ENCODE peak calls at places on chromosomes 5 and 9, in seven cellular contexts. One of them, this sample, is unnamed.

GRCh38 chr5:176491056-176491646 is 43.0 kb downstream of the FAF2 start:
- DNase-seq in A549: peak
- DNase-seq in transverse colon: no peak
- DNase-seq in CD4-positive, alpha-beta T cell: no peak
- DNase-seq in adrenal gland: no peak
- DNase-seq in nephron progenitor cell: no peak
- DNase-seq in cardiac muscle cell: no peak
- DNase-seq in this sample: no peak

GRCh38 chr5:180521101-180521500 is 26.9 kb downstream of the CNOT6 start:
- DNase-seq in A549: no peak
- DNase-seq in transverse colon: no peak
- DNase-seq in CD4-positive, alpha-beta T cell: no peak
- DNase-seq in adrenal gland: no peak
- DNase-seq in nephron progenitor cell: no peak
- DNase-seq in cardiac muscle cell: no peak
- DNase-seq in this sample: no peak

GRCh38 chr5:126369995-126370731 is 53.0 kb upstream of the GRAMD2B start:
- DNase-seq in A549: peak
- DNase-seq in transverse colon: no peak
- DNase-seq in CD4-positive, alpha-beta T cell: no peak
- DNase-seq in adrenal gland: peak
- DNase-seq in nephron progenitor cell: no peak
- DNase-seq in cardiac muscle cell: peak
- DNase-seq in this sample: no peak

GRCh38 chr5:61311836-61312808 is 19.9 kb upstream of the ZSWIM6 start:
- DNase-seq in A549: peak
- DNase-seq in transverse colon: no peak
- DNase-seq in CD4-positive, alpha-beta T cell: no peak
- DNase-seq in adrenal gland: no peak
- DNase-seq in nephron progenitor cell: no peak
- DNase-seq in cardiac muscle cell: no peak
- DNase-seq in this sample: no peak

GRCh38 chr5:2199697-2200096 is 317.0 kb upstream of the IRX4 start:
- DNase-seq in A549: no peak
- DNase-seq in transverse colon: no peak
- DNase-seq in CD4-positive, alpha-beta T cell: no peak
- DNase-seq in adrenal gland: no peak
- DNase-seq in nephron progenitor cell: no peak
- DNase-seq in cardiac muscle cell: no peak
- DNase-seq in this sample: no peak

GRCh38 chr5:176780071-176780850 is 30.1 kb upstream of the UNC5A start:
- DNase-seq in A549: no peak
- DNase-seq in transverse colon: no peak
- DNase-seq in CD4-positive, alpha-beta T cell: no peak
- DNase-seq in adrenal gland: no peak
- DNase-seq in nephron progenitor cell: no peak
- DNase-seq in cardiac muscle cell: no peak
- DNase-seq in this sample: no peak

GRCh38 chr5:36462295-36463021 is 143.9 kb upstream of the SLC1A3 start:
- DNase-seq in A549: no peak
- DNase-seq in transverse colon: no peak
- DNase-seq in CD4-positive, alpha-beta T cell: no peak
- DNase-seq in adrenal gland: no peak
- DNase-seq in nephron progenitor cell: no peak
- DNase-seq in cardiac muscle cell: no peak
- DNase-seq in this sample: no peak

GRCh38 chr9:81266674-81267073 is 422.7 kb downstream of the TLE1 start:
- DNase-seq in A549: no peak
- DNase-seq in transverse colon: no peak
- DNase-seq in CD4-positive, alpha-beta T cell: no peak
- DNase-seq in adrenal gland: no peak
- DNase-seq in nephron progenitor cell: no peak
- DNase-seq in cardiac muscle cell: no peak
- DNase-seq in this sample: no peak

GRCh38 chr5:152511531-152512132 is 106.6 kb upstream of the NMUR2 start:
- DNase-seq in A549: no peak
- DNase-seq in transverse colon: no peak
- DNase-seq in CD4-positive, alpha-beta T cell: no peak
- DNase-seq in adrenal gland: no peak
- DNase-seq in nephron progenitor cell: no peak
- DNase-seq in cardiac muscle cell: no peak
- DNase-seq in this sample: no peak

GRCh38 chr9:27572566-27572917 is 739 bp downstream of the C9orf72 start:
- DNase-seq in A549: peak
- DNase-seq in transverse colon: peak
- DNase-seq in CD4-positive, alpha-beta T cell: no peak
- DNase-seq in adrenal gland: peak
- DNase-seq in nephron progenitor cell: peak
- DNase-seq in cardiac muscle cell: peak
- DNase-seq in this sample: peak

GRCh38 chr5:179375236-179375685 is 30.0 kb upstream of the ADAMTS2 start:
- DNase-seq in A549: no peak
- DNase-seq in transverse colon: no peak
- DNase-seq in CD4-positive, alpha-beta T cell: no peak
- DNase-seq in adrenal gland: no peak
- DNase-seq in nephron progenitor cell: no peak
- DNase-seq in cardiac muscle cell: no peak
- DNase-seq in this sample: no peak

GRCh38 chr5:146647656-146648199 is 131.7 kb upstream of the GPR151 start:
- DNase-seq in A549: no peak
- DNase-seq in transverse colon: no peak
- DNase-seq in CD4-positive, alpha-beta T cell: no peak
- DNase-seq in adrenal gland: no peak
- DNase-seq in nephron progenitor cell: no peak
- DNase-seq in cardiac muscle cell: peak
- DNase-seq in this sample: no peak

GRCh38 chr5:12023614-12024241 is 119.5 kb upstream of the CTNND2 start:
- DNase-seq in A549: peak
- DNase-seq in transverse colon: no peak
- DNase-seq in CD4-positive, alpha-beta T cell: no peak
- DNase-seq in adrenal gland: no peak
- DNase-seq in nephron progenitor cell: peak
- DNase-seq in cardiac muscle cell: peak
- DNase-seq in this sample: no peak

GRCh38 chr9:123548749-123549545 is 192.9 kb downstream of the CRB2 start:
- DNase-seq in A549: no peak
- DNase-seq in transverse colon: no peak
- DNase-seq in CD4-positive, alpha-beta T cell: no peak
- DNase-seq in adrenal gland: no peak
- DNase-seq in nephron progenitor cell: no peak
- DNase-seq in cardiac muscle cell: no peak
- DNase-seq in this sample: peak

GRCh38 chr5:131305906-131306305 is 42.1 kb downstream of the CDC42SE2 start:
- DNase-seq in A549: no peak
- DNase-seq in transverse colon: no peak
- DNase-seq in CD4-positive, alpha-beta T cell: no peak
- DNase-seq in adrenal gland: no peak
- DNase-seq in nephron progenitor cell: no peak
- DNase-seq in cardiac muscle cell: no peak
- DNase-seq in this sample: no peak

GRCh38 chr9:99221266-99221622 is 498 bp downstream of the ALG2 start:
- DNase-seq in A549: no peak
- DNase-seq in transverse colon: no peak
- DNase-seq in CD4-positive, alpha-beta T cell: no peak
- DNase-seq in adrenal gland: no peak
- DNase-seq in nephron progenitor cell: no peak
- DNase-seq in cardiac muscle cell: no peak
- DNase-seq in this sample: peak

GRCh38 chr5:111266491-111266890 is 42.3 kb downstream of the CAMK4 start:
- DNase-seq in A549: no peak
- DNase-seq in transverse colon: no peak
- DNase-seq in CD4-positive, alpha-beta T cell: no peak
- DNase-seq in adrenal gland: no peak
- DNase-seq in nephron progenitor cell: no peak
- DNase-seq in cardiac muscle cell: no peak
- DNase-seq in this sample: no peak

GRCh38 chr9:114925672-114926071 is 4.7 kb downstream of the TNFSF8 start:
- DNase-seq in A549: no peak
- DNase-seq in transverse colon: no peak
- DNase-seq in CD4-positive, alpha-beta T cell: no peak
- DNase-seq in adrenal gland: no peak
- DNase-seq in nephron progenitor cell: no peak
- DNase-seq in cardiac muscle cell: no peak
- DNase-seq in this sample: no peak

GRCh38 chr9:114929166-114929565 is 1.2 kb downstream of the TNFSF8 start:
- DNase-seq in A549: no peak
- DNase-seq in transverse colon: no peak
- DNase-seq in CD4-positive, alpha-beta T cell: no peak
- DNase-seq in adrenal gland: no peak
- DNase-seq in nephron progenitor cell: no peak
- DNase-seq in cardiac muscle cell: no peak
- DNase-seq in this sample: no peak

GRCh38 chr9:114925039-114925438 is 5.4 kb downstream of the TNFSF8 start:
- DNase-seq in A549: no peak
- DNase-seq in transverse colon: no peak
- DNase-seq in CD4-positive, alpha-beta T cell: no peak
- DNase-seq in adrenal gland: no peak
- DNase-seq in nephron progenitor cell: no peak
- DNase-seq in cardiac muscle cell: no peak
- DNase-seq in this sample: no peak

GRCh38 chr9:114930063-114930812 is at the start of gene TNFSF8:
- DNase-seq in A549: no peak
- DNase-seq in transverse colon: peak
- DNase-seq in CD4-positive, alpha-beta T cell: peak
- DNase-seq in adrenal gland: no peak
- DNase-seq in nephron progenitor cell: no peak
- DNase-seq in cardiac muscle cell: no peak
- DNase-seq in this sample: peak

DNA sequence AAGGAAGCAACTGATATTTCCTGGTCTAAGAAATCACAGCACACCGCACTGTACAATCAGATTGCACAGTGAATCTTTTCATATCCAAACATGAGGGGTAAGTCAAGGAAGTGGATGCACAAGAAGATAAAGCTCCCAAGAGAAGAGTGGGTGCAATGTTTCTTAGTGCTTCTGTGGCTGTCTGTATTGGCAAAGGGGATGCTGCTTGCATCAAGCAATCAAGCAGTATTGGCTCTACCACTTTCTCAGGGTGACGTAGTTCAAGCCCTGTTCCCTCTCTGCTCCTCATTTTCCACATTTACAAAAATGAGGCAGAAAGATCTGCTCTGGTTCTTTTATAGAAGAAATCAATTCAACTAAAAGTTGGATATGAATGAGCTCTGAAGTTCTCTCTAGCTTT is 2.3 kb downstream of the TNFSF8 start:
- DNase-seq in A549: no peak
- DNase-seq in transverse colon: no peak
- DNase-seq in CD4-positive, alpha-beta T cell: no peak
- DNase-seq in adrenal gland: no peak
- DNase-seq in nephron progenitor cell: no peak
- DNase-seq in cardiac muscle cell: no peak
- DNase-seq in this sample: no peak
- TF ChIP-seq CTCF in A549: no peak
- TF ChIP-seq CTCF in transverse colon: no peak
- TF ChIP-seq CTCF in CD4-positive, alpha-beta T cell: no peak
- TF ChIP-seq CTCF in adrenal gland: no peak
- TF ChIP-seq CTCF in nephron progenitor cell: no peak
- TF ChIP-seq CTCF in cardiac muscle cell: no peak
- TF ChIP-seq CTCF in this sample: no peak

DNA sequence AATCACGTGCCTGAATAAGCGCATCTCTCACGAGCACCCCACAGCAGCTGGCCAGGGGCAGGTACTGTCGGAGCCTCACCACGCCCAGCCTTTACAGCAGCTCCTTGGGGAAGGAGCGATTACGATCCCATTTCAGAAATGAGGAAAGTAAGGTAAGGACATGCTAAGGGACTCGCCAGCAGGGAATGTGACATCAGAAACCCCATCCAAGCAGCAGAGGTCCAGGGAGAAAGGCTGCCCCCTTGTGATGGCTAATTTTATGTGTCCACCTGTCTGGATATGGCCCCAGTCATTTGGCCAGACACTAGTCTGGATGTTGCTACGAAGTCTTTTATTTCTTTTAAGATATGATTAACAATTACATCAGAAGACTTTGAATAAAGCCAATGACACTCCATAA is 77.3 kb downstream of the UBE2QL1 start:
- DNase-seq in A549: peak
- DNase-seq in transverse colon: no peak
- DNase-seq in CD4-positive, alpha-beta T cell: no peak
- DNase-seq in adrenal gland: peak
- DNase-seq in nephron progenitor cell: peak
- DNase-seq in cardiac muscle cell: peak
- DNase-seq in this sample: no peak
- TF ChIP-seq CTCF in A549: peak
- TF ChIP-seq CTCF in transverse colon: no peak
- TF ChIP-seq CTCF in CD4-positive, alpha-beta T cell: no peak
- TF ChIP-seq CTCF in adrenal gland: peak
- TF ChIP-seq CTCF in nephron progenitor cell: peak
- TF ChIP-seq CTCF in cardiac muscle cell: peak
- TF ChIP-seq CTCF in this sample: no peak

GRCh38 chr9:28853487-28853886 is 1280.2 kb upstream of the C9orf72 start:
- DNase-seq in A549: peak
- DNase-seq in transverse colon: no peak
- DNase-seq in CD4-positive, alpha-beta T cell: no peak
- DNase-seq in adrenal gland: no peak
- DNase-seq in nephron progenitor cell: no peak
- DNase-seq in cardiac muscle cell: no peak
- DNase-seq in this sample: no peak
- TF ChIP-seq CTCF in A549: no peak
- TF ChIP-seq CTCF in transverse colon: no peak
- TF ChIP-seq CTCF in CD4-positive, alpha-beta T cell: no peak
- TF ChIP-seq CTCF in adrenal gland: no peak
- TF ChIP-seq CTCF in nephron progenitor cell: no peak
- TF ChIP-seq CTCF in cardiac muscle cell: no peak
- TF ChIP-seq CTCF in this sample: no peak

GRCh38 chr9:87077986-87078385 is 130.7 kb upstream of the GAS1 start:
- DNase-seq in A549: no peak
- DNase-seq in transverse colon: no peak
- DNase-seq in CD4-positive, alpha-beta T cell: no peak
- DNase-seq in adrenal gland: no peak
- DNase-seq in nephron progenitor cell: no peak
- DNase-seq in cardiac muscle cell: no peak
- DNase-seq in this sample: no peak

GRCh38 chr9:87083986-87084385 is 136.7 kb upstream of the GAS1 start:
- DNase-seq in A549: no peak
- DNase-seq in transverse colon: no peak
- DNase-seq in CD4-positive, alpha-beta T cell: no peak
- DNase-seq in adrenal gland: no peak
- DNase-seq in nephron progenitor cell: no peak
- DNase-seq in cardiac muscle cell: no peak
- DNase-seq in this sample: no peak

GRCh38 chr9:87081523-87081922 is 134.2 kb upstream of the GAS1 start:
- DNase-seq in A549: no peak
- DNase-seq in transverse colon: no peak
- DNase-seq in CD4-positive, alpha-beta T cell: no peak
- DNase-seq in adrenal gland: no peak
- DNase-seq in nephron progenitor cell: no peak
- DNase-seq in cardiac muscle cell: no peak
- DNase-seq in this sample: no peak

GRCh38 chr9:87084407-87084806 is 137.1 kb upstream of the GAS1 start:
- DNase-seq in A549: no peak
- DNase-seq in transverse colon: no peak
- DNase-seq in CD4-positive, alpha-beta T cell: no peak
- DNase-seq in adrenal gland: no peak
- DNase-seq in nephron progenitor cell: no peak
- DNase-seq in cardiac muscle cell: no peak
- DNase-seq in this sample: no peak

GRCh38 chr9:87080512-87081225 is 133.4 kb upstream of the GAS1 start:
- DNase-seq in A549: peak
- DNase-seq in transverse colon: no peak
- DNase-seq in CD4-positive, alpha-beta T cell: no peak
- DNase-seq in adrenal gland: no peak
- DNase-seq in nephron progenitor cell: no peak
- DNase-seq in cardiac muscle cell: peak
- DNase-seq in this sample: no peak
- TF ChIP-seq CTCF in A549: no peak
- TF ChIP-seq CTCF in transverse colon: peak
- TF ChIP-seq CTCF in CD4-positive, alpha-beta T cell: no peak
- TF ChIP-seq CTCF in adrenal gland: no peak
- TF ChIP-seq CTCF in nephron progenitor cell: no peak
- TF ChIP-seq CTCF in cardiac muscle cell: peak
- TF ChIP-seq CTCF in this sample: no peak